ENCODE peak calls at places on chromosomes 12 and 14, in eight cellular contexts. W is heart left ventricle, V is NT2/D1, Q is AG04450, E is H7, P is bronchial epithelial cell, H is uterus, K is astrocyte of the spinal cord. Z is an unnamed sample.

GRCh38 chr12:97194551-97194950 is 268.1 kb upstream of the RMST start:
- DNase-seq in K (no peak), E (no peak), Q (no peak), P (peak), V (no peak), W (no peak), H (no peak), Z (no peak)

GRCh38 chr12:54294152-54294913 is 6.5 kb downstream of the NFE2 start:
- DNase-seq in E (peak), Q (no peak), P (no peak), V (no peak), K (no peak), H (peak), W (peak), Z (peak)

GRCh38 chr14:75428230-75429104 is 645 bp downstream of the JDP2 start:
- DNase-seq in V (no peak), P (no peak), H (peak), E (peak), W (peak), K (no peak), Q (no peak), Z (no peak)

GRCh38 chr14:21734457-21735074 is 60.9 kb upstream of the OR4E1 start:
- DNase-seq in P (peak), V (peak), H (no peak), K (peak), W (no peak), Q (no peak), E (peak), Z (peak)

GRCh38 chr12:92124708-92125067 is 21.0 kb downstream of the BTG1 start:
- DNase-seq in Q (no peak), H (no peak), P (no peak), K (no peak), V (no peak), W (no peak), E (no peak), Z (no peak)

GRCh38 chr14:68666899-68667298 is 126.0 kb downstream of the ZFP36L1 start:
- DNase-seq in K (no peak), P (no peak), V (no peak), W (no peak), H (no peak), Q (no peak), E (no peak), Z (no peak)

GRCh38 chr14:64945431-64945830 is 2.9 kb upstream of the GPX2 start:
- DNase-seq in H (no peak), W (no peak), V (no peak), K (no peak), P (no peak), E (peak), Q (no peak), Z (no peak)

GRCh38 chr12:119179335-119180021 is 747 bp downstream of the HSPB8 start:
- DNase-seq in Q (no peak), V (peak), E (peak), P (peak), W (peak), H (no peak), K (peak), Z (no peak)

GRCh38 chr12:2016862-2017723 is 12.8 kb upstream of the DCP1B start:
- DNase-seq in K (no peak), W (no peak), P (no peak), E (no peak), V (no peak), Q (no peak), H (no peak), Z (no peak)

GRCh38 chr14:72416892-72417291 is 477.0 kb downstream of the DPF3 start:
- DNase-seq in H (no peak), Q (no peak), P (no peak), K (no peak), W (no peak), E (peak), V (no peak), Z (peak)

GRCh38 chr12:88856201-88856600 is 275.9 kb upstream of the KITLG start:
- DNase-seq in P (no peak), K (no peak), H (no peak), E (no peak), Q (no peak), V (no peak), W (no peak), Z (no peak)

GRCh38 chr12:46214668-46215429 is 54.0 kb downstream of the SLC38A1 start:
- DNase-seq in E (no peak), P (no peak), H (no peak), Q (no peak), K (no peak), W (no peak), V (no peak), Z (peak)

GRCh38 chr12:109266106-109266879 is 42.8 kb downstream of the FOXN4 start:
- DNase-seq in K (no peak), Q (no peak), V (no peak), P (no peak), W (no peak), E (no peak), H (no peak), Z (no peak)

GRCh38 chr14:95185452-95186392 is 28.4 kb upstream of the DICER1 start:
- DNase-seq in E (no peak), P (no peak), K (peak), Q (no peak), W (peak), H (peak), V (no peak), Z (no peak)

GRCh38 chr14:102081231-102082080 is 5.4 kb downstream of the HSP90AA1 start:
- DNase-seq in P (no peak), V (no peak), K (no peak), Q (no peak), E (no peak), H (no peak), W (no peak), Z (no peak)

GRCh38 chr14:28776482-28777266 is 10.1 kb downstream of the FOXG1 start:
- DNase-seq in E (no peak), W (no peak), P (no peak), H (no peak), K (no peak), V (no peak), Q (no peak), Z (no peak)

GRCh38 chr14:37429618-37430017 is 165.4 kb downstream of the FOXA1 start:
- DNase-seq in H (no peak), V (no peak), K (no peak), W (no peak), Q (no peak), P (no peak), E (no peak), Z (no peak)

GRCh38 chr12:49947593-49948226 is 2.8 kb upstream of the AQP2 start:
- DNase-seq in H (no peak), Q (no peak), V (no peak), W (no peak), K (no peak), E (no peak), P (no peak), Z (no peak)

GRCh38 chr12:6970096-6970527 is 352 bp downstream of the PHB2 start:
- DNase-seq in V (peak), H (no peak), K (no peak), P (no peak), E (no peak), W (no peak), Q (no peak), Z (no peak)

GRCh38 chr14:32567543-32568384 is 238.7 kb downstream of the AKAP6 start:
- DNase-seq in H (no peak), V (no peak), K (peak), Q (no peak), E (no peak), P (peak), W (no peak), Z (no peak)

GRCh38 chr12:116959845-116960514 is 49.2 kb downstream of the FBXW8 start:
- DNase-seq in P (no peak), Q (no peak), H (no peak), E (no peak), W (no peak), K (no peak), V (no peak), Z (no peak)

GRCh38 chr12:55704824-55705780 is 2.6 kb downstream of the ITGA7 start:
- DNase-seq in E (no peak), H (no peak), V (no peak), Q (no peak), K (no peak), W (peak), P (no peak), Z (no peak)

GRCh38 chr12:12558291-12558690 is 4.4 kb downstream of the DUSP16 start:
- DNase-seq in E (no peak), P (no peak), Q (no peak), K (no peak), H (no peak), V (no peak), W (no peak), Z (no peak)
- H3K4me3 ChIP-seq in E (no peak), P (no peak), Q (no peak), K (no peak), H (no peak), V (no peak), W (no peak), Z (no peak)

GRCh38 chr12:57476162-57476992 is 3.3 kb downstream of the ARHGAP9 start:
- DNase-seq in H (no peak), E (no peak), P (no peak), V (no peak), K (no peak), W (no peak), Q (no peak), Z (no peak)
- H3K4me3 ChIP-seq in H (peak), E (peak), P (peak), V (peak), K (no peak), W (peak), Q (peak), Z (peak)

DNA sequence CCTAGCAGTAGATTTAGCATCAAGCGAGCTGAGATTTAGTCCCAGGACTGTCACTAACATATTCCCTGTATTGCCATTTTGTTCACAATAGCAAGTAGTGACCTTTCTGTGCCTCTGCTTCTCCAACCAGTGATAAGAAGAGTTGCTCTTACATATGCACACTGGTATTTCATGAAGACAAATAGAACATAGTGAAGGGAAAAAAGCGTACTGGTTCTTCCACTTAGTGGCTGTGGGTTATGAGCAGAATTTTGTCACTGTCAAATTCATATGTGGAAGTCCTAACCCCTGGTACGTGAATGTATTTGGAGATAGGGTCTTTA is 12.3 kb upstream of the PPFIBP1 start:
- DNase-seq in W (no peak), Q (no peak), E (no peak), P (no peak), V (no peak), K (no peak), H (no peak), Z (no peak)
- H3K4me3 ChIP-seq in W (no peak), Q (no peak), E (no peak), P (no peak), V (no peak), K (no peak), H (no peak), Z (no peak)

DNA sequence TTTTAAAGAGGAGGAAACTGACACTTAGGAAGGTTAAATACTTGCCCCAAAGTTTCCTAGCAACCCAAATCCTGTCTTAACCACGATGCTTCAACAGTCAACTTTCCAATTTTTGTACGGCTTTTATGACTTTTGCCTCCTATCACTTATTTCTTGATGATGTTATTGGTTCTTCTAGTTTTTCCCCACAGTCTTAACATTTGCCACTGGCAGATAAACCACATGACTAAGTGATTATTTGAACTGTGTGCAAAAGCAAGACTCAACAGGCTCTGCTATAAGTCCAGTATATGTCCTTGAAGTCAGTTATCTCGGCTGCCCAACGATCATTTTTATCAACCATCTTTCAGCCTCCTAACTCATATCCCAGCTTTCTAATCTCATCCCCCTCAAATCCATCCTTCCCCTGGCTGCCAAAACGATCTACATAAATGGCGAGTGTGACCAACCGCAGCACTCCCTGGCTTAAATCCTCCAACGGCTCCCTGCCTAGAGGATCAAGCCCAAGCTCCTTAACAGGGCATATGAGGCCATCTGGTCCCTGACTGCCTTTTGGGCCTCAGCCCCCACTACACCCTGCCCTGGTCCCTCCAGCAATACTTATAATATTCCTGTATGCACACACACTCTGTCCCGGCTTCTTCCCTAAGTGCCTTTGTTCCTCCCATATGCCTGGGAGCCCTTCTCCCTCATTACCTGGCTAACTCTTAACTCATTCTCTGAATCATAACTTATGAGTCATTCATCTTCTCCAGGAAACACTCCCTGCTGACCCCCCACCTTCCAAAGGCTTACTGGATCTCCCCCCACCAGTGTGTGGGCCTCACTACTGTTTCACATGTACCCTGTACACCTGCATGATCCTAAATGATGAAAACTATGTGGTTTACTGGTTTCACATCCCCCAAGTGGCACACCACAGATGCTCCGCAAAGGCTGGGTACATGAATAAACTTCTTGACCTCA is 8.8 kb downstream of the VPS37B start:
- DNase-seq in P (peak), K (peak), V (no peak), H (no peak), W (no peak), Q (no peak), E (no peak), Z (peak)
- H3K4me3 ChIP-seq in P (peak), K (no peak), V (no peak), H (no peak), W (peak), Q (no peak), E (no peak), Z (peak)

GRCh38 chr12:68236421-68237059 is 10.9 kb upstream of the IL26 start:
- DNase-seq in W (no peak), K (no peak), V (no peak), E (no peak), H (no peak), P (peak), Q (no peak), Z (peak)

GRCh38 chr12:68239309-68239708 is 13.7 kb upstream of the IL26 start:
- DNase-seq in Q (no peak), H (no peak), W (no peak), E (no peak), K (no peak), V (no peak), P (no peak), Z (no peak)

GRCh38 chr12:68237523-68238070 is 12.0 kb upstream of the IL26 start:
- DNase-seq in V (no peak), Q (no peak), P (no peak), H (no peak), E (no peak), W (no peak), K (no peak), Z (no peak)

GRCh38 chr12:68235576-68235975 is 10.0 kb upstream of the IL26 start:
- DNase-seq in P (no peak), W (no peak), K (no peak), E (no peak), Q (no peak), H (no peak), V (no peak), Z (no peak)

GRCh38 chr12:68237068-68237467 is 11.5 kb upstream of the IL26 start:
- DNase-seq in K (no peak), E (no peak), V (no peak), H (no peak), P (no peak), W (no peak), Q (no peak), Z (no peak)
- H3K4me3 ChIP-seq in K (no peak), E (no peak), V (no peak), H (peak), P (no peak), W (peak), Q (no peak), Z (peak)

GRCh38 chr14:30426463-30426862 is 132.5 kb upstream of the G2E3 start:
- DNase-seq in K (no peak), E (no peak), Q (no peak), H (no peak), V (no peak), P (no peak), W (no peak), Z (no peak)

GRCh38 chr14:30419037-30419436 is 139.9 kb upstream of the G2E3 start:
- DNase-seq in K (no peak), W (no peak), V (no peak), E (no peak), Q (no peak), H (no peak), P (no peak), Z (no peak)

GRCh38 chr14:30417999-30418398 is 141.0 kb upstream of the G2E3 start:
- DNase-seq in Q (no peak), W (no peak), V (no peak), H (no peak), E (no peak), P (no peak), K (no peak), Z (no peak)

GRCh38 chr14:30417121-30417520 is 141.8 kb upstream of the G2E3 start:
- DNase-seq in K (no peak), Q (no peak), P (peak), H (no peak), V (no peak), E (no peak), W (no peak), Z (no peak)

DNA sequence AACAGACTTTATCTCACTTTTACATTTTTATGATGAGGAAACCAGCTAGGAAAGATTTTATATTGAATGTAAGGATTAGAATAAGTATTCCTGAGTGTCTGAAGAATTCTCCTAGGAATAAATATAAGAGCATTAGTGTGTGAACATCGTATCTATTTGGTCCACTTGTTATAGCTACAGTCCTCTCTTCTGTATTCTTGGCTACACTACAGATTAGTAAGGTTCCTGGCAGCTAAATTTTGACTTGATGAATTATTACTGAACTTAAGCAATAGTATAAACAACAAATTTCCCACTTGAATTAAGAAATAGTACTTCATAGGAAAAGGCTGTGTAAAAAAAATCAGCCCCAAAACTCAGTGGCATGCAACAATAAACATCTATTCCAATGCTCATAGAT is 138.5 kb upstream of the G2E3 start:
- DNase-seq in P (no peak), E (no peak), V (no peak), W (no peak), H (no peak), K (no peak), Q (no peak), Z (no peak)
- H3K4me3 ChIP-seq in P (no peak), E (no peak), V (no peak), W (no peak), H (no peak), K (no peak), Q (no peak), Z (no peak)

DNA sequence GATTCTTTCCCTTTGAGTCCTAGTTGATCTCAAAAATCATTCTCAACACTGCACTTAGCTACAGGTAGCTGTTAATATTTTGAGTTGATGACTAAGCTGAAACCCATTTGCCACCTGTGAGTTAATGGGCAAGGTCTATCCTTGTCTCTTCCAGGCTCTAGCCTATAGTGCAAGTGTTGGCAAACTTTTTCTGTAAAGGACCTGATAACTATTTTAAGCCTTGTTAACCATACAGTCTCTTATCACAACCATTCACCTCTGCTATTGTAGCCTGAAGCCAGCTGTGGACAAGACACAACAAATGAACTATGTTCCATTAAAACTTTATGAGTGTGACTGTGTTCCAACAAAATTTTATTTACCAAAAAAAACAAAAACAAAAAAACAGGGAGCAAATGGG is 19.4 kb downstream of the RAP1B start:
- DNase-seq in Q (no peak), H (no peak), W (no peak), V (no peak), K (no peak), E (no peak), P (no peak), Z (no peak)
- H3K4me3 ChIP-seq in Q (no peak), H (no peak), W (no peak), V (no peak), K (no peak), E (no peak), P (no peak), Z (no peak)

GRCh38 chr14:91372680-91373495 is 44.7 kb downstream of the CCDC88C start:
- DNase-seq in H (no peak), E (no peak), K (no peak), V (no peak), P (no peak), W (no peak), Q (no peak), Z (peak)
- H3K4me3 ChIP-seq in H (no peak), E (no peak), K (no peak), V (no peak), P (no peak), W (peak), Q (no peak), Z (peak)

Z was measured in Jurkat, Clone E6-1.